ENCODE peak calls at places on chromosomes 4 and X, in four cellular contexts. L is DMS 273 treated with DMSO at 0.1 percent for 48 hours, D is hypothalamus, M is left ventricle myocardium inferior. C is an unnamed sample.

GRCh38 chr4:97153042-97153441 is 990.2 kb downstream of the STPG2 start:
- DNase-seq in L (no peak), D (no peak), M (no peak), C (no peak)

GRCh38 chrX:42491145-42491907 is 286.6 kb downstream of the PPP1R2C start:
- DNase-seq in M (no peak), L (no peak), D (no peak), C (peak)

GRCh38 chr4:157265281-157265680 is 44.8 kb downstream of the GRIA2 start:
- DNase-seq in M (no peak), L (peak), D (no peak), C (no peak)

GRCh38 chrX:107445146-107445545 is 4.3 kb upstream of the FRMPD3 start:
- DNase-seq in L (no peak), D (no peak), M (no peak), C (no peak)

GRCh38 chr4:796206-796605 is 29.7 kb downstream of the CPLX1 start:
- DNase-seq in D (no peak), L (no peak), M (no peak), C (no peak)

GRCh38 chrX:100625985-100626491 is 10.6 kb downstream of the TSPAN6 start:
- DNase-seq in L (no peak), M (no peak), D (no peak), C (peak)

GRCh38 chrX:141278306-141278705 is 36.0 kb upstream of the SPANXC start:
- DNase-seq in M (no peak), D (peak), L (no peak), C (no peak)

GRCh38 chr4:185796176-185796575 is 15.8 kb downstream of the SORBS2 start:
- DNase-seq in D (no peak), L (no peak), M (no peak), C (no peak)

GRCh38 chr4:2750719-2751605 is 5.2 kb downstream of the TNIP2 start:
- DNase-seq in L (no peak), M (no peak), D (no peak), C (no peak)

GRCh38 chrX:33211356-33212254 is at the start of gene DMD:
- DNase-seq in D (peak), M (peak), L (no peak), C (no peak)

GRCh38 chr4:62881210-62881609 is 1528.0 kb downstream of the TECRL start:
- DNase-seq in D (no peak), M (no peak), L (no peak), C (no peak)

GRCh38 chr4:40234519-40235039 is 37.7 kb downstream of the RHOH start:
- DNase-seq in L (no peak), M (no peak), D (no peak), C (no peak)

GRCh38 chr4:130233377-130234047 is 1137.6 kb downstream of the C4orf33 start:
- DNase-seq in D (no peak), M (no peak), L (no peak), C (no peak)

GRCh38 chr4:54527532-54527931 is 130.2 kb upstream of the KIT start:
- DNase-seq in D (no peak), L (no peak), M (no peak), C (no peak)

GRCh38 chr4:78298618-78299017 is 241.5 kb downstream of the FRAS1 start:
- DNase-seq in M (no peak), L (no peak), D (no peak), C (no peak)

GRCh38 chr4:1033840-1034551 is 22.6 kb downstream of the FGFRL1 start:
- DNase-seq in D (peak), L (peak), M (peak), C (no peak)

GRCh38 chr4:39305902-39306677 is 60.1 kb downstream of the RFC1 start:
- DNase-seq in L (no peak), M (peak), D (no peak), C (no peak)

GRCh38 chrX:130770615-130771014 is 132.4 kb downstream of the ENOX2 start:
- DNase-seq in D (no peak), L (no peak), M (no peak), C (no peak)

C was measured in naive B cell.